ENCODE peak calls at places on chromosomes 3 and 15, in six cellular contexts. T, R, U, G, Z and L are unnamed samples.

GRCh38 chr3:43445820-43446219 is 159.5 kb downstream of the SNRK start:
- DNase-seq in T (no peak), R (no peak), U (no peak), G (no peak), Z (peak; percentile 17), L (peak; percentile 17)

GRCh38 chr3:141289228-141289772 is 57.7 kb downstream of the PXYLP1 start:
- DNase-seq in T (no peak), R (peak; percentile 17), U (no peak), G (no peak), Z (no peak), L (no peak)

GRCh38 chr15:60589728-60590127 is 110.8 kb upstream of the ICE2 start:
- DNase-seq in T (no peak), R (no peak), U (no peak), G (no peak), Z (no peak), L (no peak)

GRCh38 chr3:170506556-170506955 is 79.3 kb downstream of the SLC7A14 start:
- DNase-seq in T (peak; percentile 73), R (peak; percentile 68), U (peak; percentile 52), G (no peak), Z (no peak), L (peak; percentile 37)

GRCh38 chr3:39189648-39190269 is 2.6 kb downstream of the XIRP1 start:
- DNase-seq in T (peak; percentile 74), R (peak; percentile 82), U (peak; percentile 52), G (peak; percentile 79), Z (peak; percentile 81), L (peak; percentile 87)

GRCh38 chr3:77799280-77799679 is 759.4 kb downstream of the ROBO2 start:
- DNase-seq in T (no peak), R (no peak), U (no peak), G (no peak), Z (peak; percentile 37), L (no peak)

GRCh38 chr3:46713898-46714552 is 3.6 kb downstream of the PRSS50 start:
- DNase-seq in T (no peak), R (no peak), U (no peak), G (no peak), Z (no peak), L (no peak)

GRCh38 chr3:62370112-62371031 is 3.0 kb downstream of the FEZF2 start:
- DNase-seq in T (no peak), R (no peak), U (no peak), G (no peak), Z (peak; percentile 86), L (peak; percentile 77)

GRCh38 chr15:28114114-28114455 is 15.0 kb upstream of the OCA2 start:
- DNase-seq in T (no peak), R (no peak), U (no peak), G (no peak), Z (no peak), L (no peak)

GRCh38 chr15:84979651-84980050 is 2.0 kb upstream of the PDE8A start:
- DNase-seq in T (peak; percentile 34), R (no peak), U (no peak), G (peak; percentile 58), Z (peak; percentile 45), L (peak; percentile 74)

GRCh38 chr15:28875461-28875965 is 10.3 kb upstream of the APBA2 start:
- DNase-seq in T (no peak), R (no peak), U (no peak), G (no peak), Z (peak; percentile 56), L (no peak)

GRCh38 chr15:88493811-88494210 is 26.3 kb downstream of the MRPS11 start:
- DNase-seq in T (no peak), R (no peak), U (no peak), G (no peak), Z (no peak), L (no peak)

GRCh38 chr3:125591116-125591755 is 4.1 kb downstream of the OSBPL11 start:
- DNase-seq in T (no peak), R (peak; percentile 44), U (no peak), G (no peak), Z (no peak), L (peak; percentile 14)

GRCh38 chr3:136305879-136306278 is 55.7 kb downstream of the PCCB start:
- DNase-seq in T (peak; percentile 52), R (peak; percentile 61), U (no peak), G (no peak), Z (no peak), L (peak; percentile 32)

GRCh38 chr15:68820205-68820588 is 498 bp downstream of the ANP32A start:
- DNase-seq in T (peak; percentile 66), R (peak; percentile 69), U (peak; percentile 21), G (no peak), Z (peak; percentile 66), L (no peak)

GRCh38 chr3:9435320-9435719 is 37.9 kb downstream of the SETD5 start:
- DNase-seq in T (no peak), R (no peak), U (no peak), G (no peak), Z (no peak), L (no peak)

GRCh38 chr3:53944019-53944418 is 52.4 kb upstream of the SELENOK start:
- DNase-seq in T (no peak), R (no peak), U (no peak), G (no peak), Z (no peak), L (no peak)

GRCh38 chr3:115651089-115651488 is 27.8 kb downstream of the GAP43 start:
- DNase-seq in T (no peak), R (no peak), U (no peak), G (no peak), Z (no peak), L (no peak)

GRCh38 chr3:18424213-18424861 is 802 bp downstream of the SATB1 start:
- DNase-seq in T (no peak), R (no peak), U (no peak), G (no peak), Z (peak; percentile 56), L (peak; percentile 60)

GRCh38 chr3:169607909-169608308 is 55.6 kb downstream of the MECOM start:
- DNase-seq in T (no peak), R (no peak), U (no peak), G (no peak), Z (no peak), L (no peak)

GRCh38 chr15:74234598-74234875 is 1.6 kb upstream of the CCDC33 start:
- DNase-seq in T (no peak), R (no peak), U (no peak), G (no peak), Z (no peak), L (no peak)

GRCh38 chr3:139836656-139837464 is 98.1 kb upstream of the CLSTN2 start:
- DNase-seq in T (no peak), R (no peak), U (no peak), G (no peak), Z (no peak), L (no peak)

GRCh38 chr3:195808741-195809290 is 2.9 kb downstream of the MUC4 start:
- DNase-seq in T (no peak), R (peak; percentile 13), U (no peak), G (no peak), Z (no peak), L (no peak)

GRCh38 chr15:38257676-38258075 is 5.0 kb downstream of the SPRED1 start:
- DNase-seq in T (no peak), R (no peak), U (no peak), G (no peak), Z (no peak), L (no peak)

GRCh38 chr3:9912294-9912935 is 4.5 kb upstream of the IL17RC start:
- DNase-seq in T (peak; percentile 70), R (peak; percentile 70), U (no peak), G (no peak), Z (no peak), L (no peak)

GRCh38 chr3:107942244-107942643 is 148.6 kb downstream of the CD47 start:
- DNase-seq in T (no peak), R (peak; percentile 47), U (no peak), G (no peak), Z (no peak), L (no peak)

GRCh38 chr15:33195283-33195682 is 769 bp upstream of the FMN1 start:
- DNase-seq in T (no peak), R (no peak), U (no peak), G (no peak), Z (no peak), L (no peak)

GRCh38 chr3:127706785-127707351 is 34.1 kb downstream of the ABTB1 start:
- DNase-seq in T (no peak), R (no peak), U (no peak), G (peak; percentile 58), Z (no peak), L (no peak)

GRCh38 chr3:9779197-9779596 is 9.4 kb upstream of the CAMK1 start:
- DNase-seq in T (no peak), R (no peak), U (no peak), G (no peak), Z (no peak), L (no peak)

GRCh38 chr15:101619615-101619865 is 32.6 kb downstream of the TM2D3 start:
- DNase-seq in T (no peak), R (no peak), U (no peak), G (no peak), Z (no peak), L (no peak)
- H3K27ac ChIP-seq in T (no peak overlapping the region), R (no peak overlapping the region), U (no peak overlapping the region), G (no peak overlapping the region), Z (no peak overlapping the region), L (no peak overlapping the region)

DNA sequence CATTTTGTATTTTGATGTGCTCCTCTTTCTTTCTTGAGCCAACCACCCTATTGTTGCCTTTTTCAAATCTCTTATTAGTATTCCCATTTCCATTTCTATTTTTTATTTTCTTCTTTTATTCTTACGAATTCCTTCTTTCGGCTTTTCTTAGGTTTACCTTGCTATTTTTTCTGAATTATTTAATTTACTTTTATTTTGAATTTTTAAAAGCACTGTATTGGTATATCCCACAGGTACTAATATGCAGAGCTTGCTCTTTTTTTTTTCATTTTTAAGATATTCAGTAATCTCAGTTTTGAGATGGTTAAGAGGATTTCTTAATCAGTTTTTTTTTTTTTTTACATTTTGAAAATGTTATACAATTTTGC is 18.4 kb upstream of the MCF2L2 start:
- DNase-seq in T (no peak), R (no peak), U (no peak), G (no peak), Z (no peak), L (no peak)
- H2AFZ ChIP-seq in T (no peak overlapping the region), R (peak overlapping the region; percentile 98), U (peak overlapping the region; percentile 88), G (peak overlapping the region; percentile 98), Z (peak overlapping the region; percentile 83), L (no peak overlapping the region)

DNA sequence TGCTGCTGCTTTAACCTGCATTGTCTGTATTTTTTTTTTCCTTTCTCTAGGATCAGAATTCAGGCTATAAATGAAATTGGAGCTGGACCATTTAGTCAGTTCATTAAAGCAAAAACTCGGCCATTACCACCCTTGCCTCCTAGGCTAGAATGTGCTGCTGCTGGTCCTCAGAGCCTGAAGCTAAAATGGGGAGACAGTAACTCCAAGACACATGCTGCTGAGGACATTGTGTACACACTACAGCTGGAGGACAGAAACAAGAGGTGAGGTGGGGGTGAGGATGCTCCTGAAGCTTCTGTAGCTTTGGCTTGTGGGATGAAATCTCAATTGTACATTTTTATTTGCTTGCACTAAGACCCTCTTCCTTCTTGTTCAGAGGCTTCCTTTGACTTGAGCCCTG is 85.7 kb downstream of the GHSR start:
- DNase-seq in T (no peak), R (no peak), U (no peak), G (no peak), Z (no peak), L (no peak)
- H3K36me3 ChIP-seq in T (peaks cover 16% of the 10 kb centered on the region), R (peaks cover 60% of the 10 kb centered on the region), U (peaks cover 29% of the 10 kb centered on the region), G (peaks cover 45% of the 10 kb centered on the region), Z (no peaks in the 10 kb centered on the region), L (no peaks in the 10 kb centered on the region)

DNA sequence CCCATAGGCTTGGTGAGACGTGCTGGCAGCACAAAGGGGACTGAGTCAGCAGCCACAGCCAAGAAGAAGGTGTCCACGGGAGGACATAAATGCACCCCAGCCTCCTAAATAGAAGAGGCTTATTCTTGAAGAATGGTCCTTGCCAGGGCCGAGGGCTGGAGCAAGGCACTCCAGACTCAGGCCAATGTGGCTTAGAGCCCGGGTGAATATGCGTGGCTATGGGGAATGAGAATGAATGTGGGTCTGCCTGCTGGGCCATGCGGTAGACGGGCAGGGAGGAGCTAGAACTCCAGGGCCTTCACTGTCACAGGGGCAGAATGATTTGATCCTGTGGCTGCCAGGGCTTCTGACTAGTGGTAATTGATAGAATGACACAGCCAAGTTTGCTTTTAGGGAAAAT is 34.0 kb downstream of the DHX30 start:
- DNase-seq in T (no peak), R (no peak), U (no peak), G (no peak), Z (no peak), L (no peak)
- H3K27ac ChIP-seq in T (no peak overlapping the region), R (no peak overlapping the region), U (no peak overlapping the region), G (no peak overlapping the region), Z (peak overlapping the region; percentile 41), L (peak overlapping the region; percentile 82)